ENCODE peak calls at places on chromosomes 5 and 9, in six cellular contexts. U is mammary epithelial cell, C is GM23248, O is GM23338, A is astrocyte, V is fibroblast of lung. X is an unnamed sample. For H3K79me2 and H3K4me1, the result is how much of the 10 kb centered on the place peaks cover.

GRCh38 chr9:105871547-105871946 is 177.2 kb downstream of the TMEM38B start:
- DNase-seq in U (no peak), C (no peak), O (no peak), A (no peak), V (no peak), X (no peak)

GRCh38 chr5:150302301-150303069 is at the start of gene ARSI:
- DNase-seq in U (peak), C (peak), O (peak), A (no peak), V (peak), X (no peak)

GRCh38 chr9:10479172-10479571 is 133.6 kb downstream of the PTPRD start:
- DNase-seq in U (no peak), C (peak), O (peak), A (no peak), V (no peak), X (no peak)

GRCh38 chr9:86827893-86828292 is 119.4 kb downstream of the GAS1 start:
- DNase-seq in U (no peak), C (no peak), O (no peak), A (no peak), V (no peak), X (no peak)

GRCh38 chr5:124824637-124825158 is 78.3 kb upstream of the ZNF608 start:
- DNase-seq in U (peak), C (peak), O (no peak), A (peak), V (peak), X (no peak)

GRCh38 chr5:163478126-163478981 is 17.9 kb downstream of the HMMR start:
- DNase-seq in U (peak), C (peak), O (no peak), A (peak), V (peak), X (no peak)

GRCh38 chr5:142894749-142895148 is 124.6 kb downstream of the ARHGAP26 start:
- DNase-seq in U (no peak), C (peak), O (no peak), A (peak), V (peak), X (no peak)

GRCh38 chr5:159135896-159136531 is 36.3 kb upstream of the EBF1 start:
- DNase-seq in U (peak), C (peak), O (no peak), A (peak), V (peak), X (no peak)

GRCh38 chr5:122585111-122585415 is 189.8 kb upstream of the SNX2 start:
- DNase-seq in U (no peak), C (no peak), O (no peak), A (no peak), V (no peak), X (no peak)

DNA sequence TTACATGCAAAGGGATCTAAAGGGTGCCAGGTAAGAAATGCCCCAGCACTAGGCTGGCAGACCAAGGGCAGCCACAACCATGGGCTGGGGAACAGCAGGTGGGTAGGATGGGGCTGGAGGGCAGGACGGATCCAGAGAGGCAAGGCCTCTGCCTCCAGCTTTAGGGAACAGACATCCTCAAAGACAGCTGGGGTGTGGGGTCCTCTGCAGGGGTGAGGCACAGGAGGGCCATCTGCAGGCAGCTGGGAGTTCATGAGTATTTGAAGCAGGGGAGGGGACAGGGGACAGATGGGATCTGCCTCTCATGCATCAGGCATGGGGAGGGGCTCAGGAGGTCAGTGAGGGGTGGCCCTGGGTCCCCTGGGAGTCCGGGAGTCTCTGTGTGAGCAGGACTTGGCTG is 3.9 kb downstream of the SUSD3 start:
- DNase-seq in U (no peak), C (no peak), O (peak), A (no peak), V (no peak), X (no peak)
- H3K79me2 ChIP-seq in U (under half), C (under half), O (under half), A (under half), V (under half), X (under half)

GRCh38 chr9:91920846-91921350 is 29.1 kb downstream of the ROR2 start:
- DNase-seq in U (no peak), C (no peak), O (no peak), A (no peak), V (no peak), X (no peak)

GRCh38 chr9:91923145-91923544 is 26.9 kb downstream of the ROR2 start:
- DNase-seq in U (no peak), C (no peak), O (no peak), A (no peak), V (no peak), X (no peak)

GRCh38 chr9:91927912-91928510 is 22.0 kb downstream of the ROR2 start:
- DNase-seq in U (no peak), C (no peak), O (peak), A (no peak), V (no peak), X (no peak)

GRCh38 chr9:91921371-91921770 is 28.7 kb downstream of the ROR2 start:
- DNase-seq in U (no peak), C (no peak), O (peak), A (no peak), V (no peak), X (no peak)

GRCh38 chr9:91924090-91924489 is 25.9 kb downstream of the ROR2 start:
- DNase-seq in U (no peak), C (no peak), O (no peak), A (no peak), V (no peak), X (no peak)
- H3K4me3 ChIP-seq in U (no peak), C (no peak), O (no peak), A (no peak), V (no peak), X (no peak)

DNA sequence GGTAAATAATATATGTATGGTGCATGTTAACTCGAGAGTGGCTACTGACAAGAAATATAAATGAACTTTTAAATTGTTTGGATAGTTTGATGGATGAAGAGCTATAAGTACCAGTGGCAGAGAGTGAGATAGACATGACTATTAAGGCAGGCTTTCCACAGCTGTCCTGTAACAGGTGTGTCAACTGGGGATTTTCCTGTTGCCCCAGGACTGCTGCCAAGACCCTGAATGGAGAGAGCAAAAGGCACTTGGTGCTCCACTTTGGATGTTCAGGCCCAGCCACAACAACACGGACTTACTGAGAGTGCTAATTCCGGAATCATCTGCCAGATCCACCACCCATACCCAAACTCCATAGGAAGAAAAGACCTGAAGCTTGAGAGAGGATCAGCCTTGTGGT is 215.1 kb downstream of the SEC61B start:
- DNase-seq in U (no peak), C (no peak), O (no peak), A (no peak), V (no peak), X (no peak)
- H3K4me1 ChIP-seq in U (under half), C (under half), O (under half), A (under half), V (under half), X (under half)

GRCh38 chr5:139394654-139395566 is at the start of gene PROB1:
- DNase-seq in U (no peak), C (peak), O (peak), A (no peak), V (no peak), X (no peak)

GRCh38 chr5:139392324-139392677 is 2.6 kb upstream of the MZB1 start:
- DNase-seq in U (no peak), C (no peak), O (no peak), A (no peak), V (no peak), X (no peak)

GRCh38 chr5:139392678-139393496 is 2.0 kb downstream of the PROB1 start:
- DNase-seq in U (no peak), C (peak), O (peak), A (no peak), V (peak), X (no peak)

GRCh38 chr5:139394123-139394653 is 716 bp downstream of the PROB1 start:
- DNase-seq in U (no peak), C (peak), O (peak), A (no peak), V (no peak), X (no peak)

DNA sequence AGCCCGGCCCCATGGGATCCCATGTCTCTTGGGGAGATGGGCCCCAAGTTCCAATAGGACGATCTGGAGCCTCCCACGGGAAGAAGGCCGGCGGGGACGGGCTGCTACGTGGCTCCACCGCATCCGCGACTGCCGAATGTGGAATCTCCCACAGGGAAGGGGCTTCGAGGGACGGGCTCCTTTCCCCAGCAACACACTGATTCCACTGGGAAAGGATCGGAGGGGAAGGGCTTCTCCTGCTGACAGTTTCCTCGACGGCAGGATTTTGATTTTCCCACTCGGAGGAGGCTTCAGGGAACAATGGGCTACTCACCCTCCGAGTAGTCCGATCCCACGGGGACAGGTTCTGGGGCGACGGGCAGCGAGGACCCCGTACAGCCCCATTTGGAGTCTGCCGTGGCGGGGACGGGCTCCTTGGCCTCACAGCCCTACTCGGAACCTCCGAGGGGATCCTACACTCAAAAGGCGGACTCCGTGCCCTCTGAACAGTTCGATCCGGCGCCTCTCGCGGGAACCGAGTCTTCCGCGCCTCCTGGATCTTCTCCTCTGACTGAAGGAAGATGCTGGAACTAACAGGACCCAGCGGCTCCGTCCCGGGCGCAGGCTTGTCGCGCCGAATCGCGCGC is 1.3 kb downstream of the PROB1 start:
- DNase-seq in U (no peak), C (no peak), O (peak), A (no peak), V (no peak), X (no peak)
- H3K79me2 ChIP-seq in U (under half), C (under half), O (under half), A (under half), V (under half), X (under half)

GRCh38 chr9:129640086-129640870 is 1.7 kb downstream of the ASB6 start:
- DNase-seq in U (peak), C (peak), O (no peak), A (peak), V (peak), X (no peak)
- H3K4me3 ChIP-seq in U (peak), C (peak), O (peak), A (peak), V (peak), X (peak)

GRCh38 chr9:100084145-100084478 is 14.7 kb downstream of the ERP44 start:
- DNase-seq in U (no peak), C (no peak), O (no peak), A (no peak), V (no peak), X (no peak)
- H3K4me1 ChIP-seq in U (under half), C (under half), O (under half), A (under half), V (under half), X (under half)

GRCh38 chr9:3521961-3522360 is 3.8 kb downstream of the RFX3 start:
- DNase-seq in U (no peak), C (no peak), O (no peak), A (no peak), V (no peak), X (no peak)
- H3K79me2 ChIP-seq in U (under half), C (under half), O (half or more), A (half or more), V (under half), X (under half)

X was measured in keratinocyte.